ENCODE peak calls at places on chromosomes 11 and 22, in four cellular contexts. H is HCT116, T is K562, J is spleen. A is an unnamed sample. For H3K4me1, the result is how much of the 10 kb centered on the place peaks cover.

GRCh38 chr11:12787847-12788246 is 113.6 kb downstream of the TEAD1 start:
- DNase-seq in J (no peak), T (no peak), H (no peak), A (no peak)

GRCh38 chr22:18028817-18029527 is 4.6 kb upstream of the MICAL3 start:
- DNase-seq in H (no peak), J (peak), T (no peak), A (no peak)

GRCh38 chr11:126956664-126957063 is 43.9 kb downstream of the KIRREL3 start:
- DNase-seq in H (no peak), T (no peak), J (no peak), A (no peak)

GRCh38 chr11:64413417-64413816 is 54.5 kb downstream of the RPS6KA4 start:
- DNase-seq in T (no peak), J (peak), H (no peak), A (no peak)

GRCh38 chr11:27950339-27950738 is 157.6 kb downstream of the KIF18A start:
- DNase-seq in J (no peak), T (no peak), H (no peak), A (no peak)

GRCh38 chr22:26642465-26643367 is 14.7 kb upstream of the MIAT start:
- DNase-seq in T (peak), J (peak), H (no peak), A (no peak)

GRCh38 chr11:117839234-117839882 is 14.8 kb upstream of the FXYD2 start:
- DNase-seq in J (no peak), T (no peak), H (no peak), A (peak)

GRCh38 chr11:15412054-15412453 is 297.3 kb downstream of the INSC start:
- DNase-seq in H (no peak), T (no peak), J (no peak), A (no peak)

GRCh38 chr11:12190511-12190910 is 80.1 kb downstream of the MICAL2 start:
- DNase-seq in T (no peak), J (no peak), H (no peak), A (no peak)

GRCh38 chr11:117919326-117920275 is 9.6 kb downstream of the TMPRSS13 start:
- DNase-seq in H (no peak), J (peak), T (no peak), A (peak)

GRCh38 chr11:13487661-13488030 is 8.2 kb downstream of the PTH start:
- DNase-seq in J (no peak), T (peak), H (peak), A (no peak)

GRCh38 chr22:36966851-36967535 is 52.3 kb downstream of the TST start:
- DNase-seq in T (no peak), H (no peak), J (no peak), A (no peak)

GRCh38 chr11:120017582-120017981 is 120.3 kb downstream of the TRIM29 start:
- DNase-seq in H (no peak), T (no peak), J (no peak), A (no peak)

GRCh38 chr22:41481131-41481830 is 12.4 kb downstream of the ACO2 start:
- DNase-seq in H (no peak), T (no peak), J (no peak), A (no peak)

GRCh38 chr11:128595775-128596174 is 8.4 kb upstream of the ETS1 start:
- DNase-seq in J (no peak), T (no peak), H (no peak), A (no peak)

GRCh38 chr11:79414644-79415317 is 26.0 kb downstream of the TENM4 start:
- DNase-seq in T (no peak), H (no peak), J (no peak), A (no peak)
- TF ChIP-seq POLR2AphosphoS5 in T (no peak), H (no peak), J (no peak), A (no peak)

GRCh38 chr22:28143961-28144745 is 225.1 kb upstream of the PITPNB start:
- DNase-seq in H (no peak), J (no peak), T (no peak), A (no peak)

GRCh38 chr22:28143206-28143605 is 224.2 kb upstream of the PITPNB start:
- DNase-seq in H (no peak), J (no peak), T (no peak), A (no peak)

GRCh38 chr22:28139993-28140392 is 220.9 kb upstream of the PITPNB start:
- DNase-seq in T (no peak), J (no peak), H (no peak), A (no peak)

GRCh38 chr22:28141614-28142013 is 222.6 kb upstream of the PITPNB start:
- DNase-seq in T (no peak), H (no peak), J (no peak), A (no peak)

DNA sequence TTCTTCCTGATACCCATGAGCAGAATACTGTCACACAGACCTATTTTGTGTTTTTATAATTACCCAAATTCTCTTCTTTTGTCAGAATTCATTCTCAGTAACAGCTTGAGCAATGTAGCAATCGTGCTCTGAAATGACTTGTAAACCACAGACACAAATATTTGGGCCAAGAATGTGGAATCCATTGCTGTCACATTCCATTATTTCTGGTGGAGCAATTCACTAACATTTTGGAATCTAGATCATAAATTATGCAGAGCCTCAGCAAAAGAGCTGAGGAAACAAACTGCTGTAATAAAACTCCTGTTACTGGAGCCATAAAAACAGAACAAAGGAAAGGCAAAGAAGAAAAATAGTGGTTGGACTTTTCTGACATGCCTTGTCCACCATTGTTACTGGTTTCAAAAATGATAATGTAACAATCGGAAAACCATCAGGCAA is 223.3 kb upstream of the PITPNB start:
- DNase-seq in J (no peak), T (no peak), H (no peak), A (no peak)
- H3K4me1 ChIP-seq in J (under half), T (under half), H (under half), A (half or more)

DNA sequence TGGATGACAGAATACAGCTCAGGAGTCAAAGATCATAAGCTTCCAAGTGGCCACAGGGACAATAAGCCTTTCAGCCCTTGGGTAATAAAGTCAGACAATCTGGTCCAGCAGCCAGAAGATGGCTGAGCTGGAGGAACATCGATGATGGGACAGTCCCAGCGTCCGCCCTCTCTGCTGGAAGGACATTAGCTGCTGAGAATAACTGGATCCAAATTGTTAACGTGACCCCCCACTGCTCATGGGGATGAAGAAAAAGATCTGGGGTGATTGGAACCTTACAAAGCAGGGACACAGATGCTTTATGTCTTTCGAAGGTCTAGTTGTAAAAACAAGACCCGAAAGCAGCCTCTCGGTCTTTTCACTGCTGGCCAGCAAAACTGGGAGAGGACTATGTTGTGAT is 71.0 kb downstream of the IGLL5 start:
- DNase-seq in J (no peak), H (no peak), T (peak), A (no peak)
- TF ChIP-seq POLR2A in J (no peak), H (no peak), T (no peak), A (no peak)

GRCh38 chr11:75562836-75563484 is 907 bp downstream of the SERPINH1 start:
- DNase-seq in J (no peak), H (no peak), T (peak), A (no peak)
- TF ChIP-seq POLR2AphosphoS5 in J (no peak), H (peak), T (no peak), A (no peak)

GRCh38 chr22:38028344-38029130 is 28.7 kb upstream of the PICK1 start:
- DNase-seq in T (no peak), H (no peak), J (no peak), A (no peak)

GRCh38 chr22:38026130-38027111 is 30.8 kb upstream of the PICK1 start:
- DNase-seq in T (no peak), H (no peak), J (no peak), A (no peak)

GRCh38 chr22:38023045-38023444 is 34.2 kb upstream of the PICK1 start:
- DNase-seq in H (no peak), J (no peak), T (no peak), A (no peak)

GRCh38 chr22:38027487-38027886 is 29.7 kb upstream of the PICK1 start:
- DNase-seq in H (no peak), T (no peak), J (no peak), A (no peak)

DNA sequence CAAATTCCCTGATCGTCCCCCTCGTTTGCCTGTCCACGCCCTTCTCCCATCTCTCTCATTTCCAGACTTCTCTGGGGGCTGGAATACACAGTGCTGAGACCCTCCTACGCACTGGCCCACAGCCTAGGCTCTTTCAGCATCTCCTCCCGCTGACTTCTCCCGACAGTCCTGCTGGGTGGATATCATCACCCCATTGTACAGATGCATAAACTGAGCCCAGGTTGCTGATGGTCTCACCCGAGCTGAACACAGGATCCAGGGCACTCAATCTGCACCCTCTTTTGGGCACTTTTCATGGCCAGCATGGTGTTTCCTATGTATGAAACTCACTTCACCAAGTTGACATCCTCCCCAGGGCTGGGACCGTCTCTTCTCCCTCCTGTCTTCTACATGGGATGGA is 31.7 kb upstream of the PICK1 start:
- DNase-seq in J (no peak), H (no peak), T (no peak), A (no peak)
- H3K4me1 ChIP-seq in J (under half), H (under half), T (under half), A (under half)

A was measured in sigmoid colon.